ENCODE peak calls at places on chromosomes 2 and 18, in six cellular contexts. C is Calu3, S is osteocyte, V is RWPE1, P is bronchial epithelial cell, K is HFFc6. M is an unnamed sample.

GRCh38 chr18:7023581-7023980 is 94.0 kb downstream of the LAMA1 start:
- DNase-seq in C (no peak), S (peak; percentile 69), V (no peak), P (no peak), K (no peak), M (no peak)

GRCh38 chr2:106094101-106094860 is 99.8 kb downstream of the UXS1 start:
- DNase-seq in C (no peak), S (peak; percentile 60), V (no peak), P (no peak), K (no peak), M (no peak)

GRCh38 chr2:58569460-58570185 is 328.5 kb upstream of the FANCL start:
- DNase-seq in C (peak; percentile 17), S (no peak), V (peak; percentile 20), P (peak; percentile 73), K (no peak), M (no peak)

GRCh38 chr18:49560277-49561126 is 1.4 kb upstream of the LIPG start:
- DNase-seq in C (peak; percentile 57), S (no peak), V (peak; percentile 4), P (no peak), K (no peak), M (no peak)

GRCh38 chr2:29747786-29748470 is 173.5 kb downstream of the ALK start:
- DNase-seq in C (peak; percentile 63), S (no peak), V (peak; percentile 95), P (peak; percentile 100), K (peak; percentile 94), M (no peak)

GRCh38 chr2:173814306-173814705 is 150.9 kb downstream of the SP3 start:
- DNase-seq in C (no peak), S (no peak), V (no peak), P (no peak), K (no peak), M (no peak)

GRCh38 chr2:185745864-185746859 is 7.6 kb downstream of the FSIP2 start:
- DNase-seq in C (no peak), S (no peak), V (no peak), P (peak; percentile 86), K (no peak), M (no peak)

GRCh38 chr2:141900826-141901225 is 230.0 kb downstream of the LRP1B start:
- DNase-seq in C (no peak), S (no peak), V (no peak), P (peak; percentile 52), K (no peak), M (no peak)

GRCh38 chr2:101900375-101900774 is 91.4 kb upstream of the IL1R2 start:
- DNase-seq in C (no peak), S (no peak), V (peak; percentile 50), P (peak; percentile 90), K (no peak), M (no peak)

GRCh38 chr2:84854835-84855234 is 26.0 kb downstream of the TRABD2A start:
- DNase-seq in C (no peak), S (no peak), V (no peak), P (no peak), K (no peak), M (no peak)

GRCh38 chr2:233556756-233557736 is 9.5 kb downstream of the USP40 start:
- DNase-seq in C (peak; percentile 14), S (no peak), V (peak; percentile 56), P (peak; percentile 94), K (peak; percentile 61), M (no peak)

GRCh38 chr2:32095671-32096070 is 32.3 kb downstream of the SPAST start:
- DNase-seq in C (no peak), S (no peak), V (peak; percentile 12), P (peak; percentile 71), K (no peak), M (no peak)

GRCh38 chr2:6846540-6846939 is 19.2 kb downstream of the CMPK2 start:
- DNase-seq in C (no peak), S (no peak), V (no peak), P (no peak), K (no peak), M (no peak)

GRCh38 chr2:215736653-215737290 is 276.6 kb downstream of the MREG start:
- DNase-seq in C (no peak), S (no peak), V (no peak), P (peak; percentile 80), K (peak; percentile 44), M (no peak)
- TF ChIP-seq CTCF in C (peak; percentile 17), S (peak; percentile 42), V (no peak), P (peak; percentile 12), K (peak; percentile 72), M (no peak)

GRCh38 chr18:48028081-48028480 is 97.6 kb upstream of the SMAD2 start:
- DNase-seq in C (no peak), S (no peak), V (no peak), P (no peak), K (no peak), M (no peak)
- TF ChIP-seq CTCF in C (no peak), S (no peak), V (no peak), P (peak; percentile 10), K (peak; percentile 42), M (no peak)

GRCh38 chr2:100629309-100629708 is 66.5 kb downstream of the PDCL3 start:
- DNase-seq in C (no peak), S (peak; percentile 69), V (no peak), P (no peak), K (no peak), M (no peak)

GRCh38 chr2:100632021-100632420 is 69.2 kb downstream of the PDCL3 start:
- DNase-seq in C (no peak), S (peak; percentile 44), V (no peak), P (no peak), K (no peak), M (no peak)

GRCh38 chr2:100628506-100628905 is 65.7 kb downstream of the PDCL3 start:
- DNase-seq in C (no peak), S (peak; percentile 77), V (no peak), P (no peak), K (no peak), M (no peak)

GRCh38 chr2:100632759-100633158 is 70.0 kb downstream of the PDCL3 start:
- DNase-seq in C (no peak), S (peak; percentile 10), V (no peak), P (no peak), K (no peak), M (no peak)

GRCh38 chr2:100630473-100630977 is 67.7 kb downstream of the PDCL3 start:
- DNase-seq in C (no peak), S (peak; percentile 53), V (no peak), P (no peak), K (no peak), M (no peak)
- TF ChIP-seq CTCF in C (no peak), S (no peak), V (no peak), P (no peak), K (no peak), M (no peak)

GRCh38 chr18:58632557-58632956 is 3.7 kb upstream of the ALPK2 start:
- DNase-seq in C (no peak), S (no peak), V (no peak), P (no peak), K (no peak), M (no peak)

GRCh38 chr18:58633874-58634273 is 5.0 kb upstream of the ALPK2 start:
- DNase-seq in C (no peak), S (no peak), V (no peak), P (no peak), K (no peak), M (no peak)

GRCh38 chr18:58638446-58638845 is 9.6 kb upstream of the ALPK2 start:
- DNase-seq in C (no peak), S (no peak), V (no peak), P (no peak), K (no peak), M (no peak)

GRCh38 chr18:58637197-58637596 is 8.3 kb upstream of the ALPK2 start:
- DNase-seq in C (no peak), S (no peak), V (no peak), P (no peak), K (no peak), M (no peak)

GRCh38 chr18:58635891-58636290 is 7.0 kb upstream of the ALPK2 start:
- DNase-seq in C (no peak), S (no peak), V (peak; percentile 17), P (peak; percentile 90), K (peak; percentile 66), M (no peak)
- TF ChIP-seq CTCF in C (no peak), S (peak; percentile 30), V (no peak), P (no peak), K (peak; percentile 40), M (no peak)

DNA sequence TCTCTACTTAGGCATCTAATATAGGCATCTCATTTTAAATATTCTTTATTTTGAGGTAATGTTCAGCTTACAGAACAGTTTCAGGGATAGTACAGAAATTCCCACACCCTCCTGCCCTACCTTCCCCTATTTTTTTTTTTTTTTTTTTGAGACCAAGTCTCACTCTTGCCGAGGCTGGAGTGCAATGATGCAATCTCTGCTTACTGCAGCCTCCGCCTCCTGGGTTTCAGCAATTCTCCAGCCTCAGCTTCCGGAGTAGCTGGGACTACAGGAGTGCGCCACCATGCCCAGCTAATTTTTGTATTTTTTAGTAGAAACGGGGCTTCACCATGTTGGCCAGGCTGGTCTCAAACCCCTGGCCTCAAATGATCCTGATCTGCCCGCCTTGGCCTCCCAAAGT is 97.6 kb downstream of the EPB41L5 start:
- DNase-seq in C (no peak), S (no peak), V (no peak), P (no peak), K (no peak), M (no peak)
- TF ChIP-seq CTCF in C (no peak), S (no peak), V (no peak), P (no peak), K (no peak), M (no peak)

DNA sequence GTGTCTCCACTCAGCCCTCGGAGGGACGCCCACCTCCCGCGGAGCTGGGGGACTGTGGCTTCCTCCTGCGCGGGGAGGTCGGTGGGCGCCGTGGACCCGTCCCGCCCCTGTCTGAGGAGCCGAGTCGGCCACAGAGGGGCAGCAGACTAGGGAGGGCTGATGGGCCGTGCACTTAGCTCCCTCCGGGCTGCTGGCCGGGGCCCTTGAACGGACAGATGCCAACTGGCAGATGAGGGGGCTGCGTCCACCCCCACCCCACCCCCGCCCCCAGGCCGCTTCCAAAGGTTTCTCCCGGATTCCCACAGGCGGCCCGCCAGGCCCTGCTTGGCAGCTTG is 10.4 kb upstream of the UBE2F start:
- DNase-seq in C (no peak), S (no peak), V (no peak), P (no peak), K (no peak), M (no peak)
- TF ChIP-seq CTCF in C (no peak), S (no peak), V (no peak), P (no peak), K (no peak), M (no peak)